ENCODE peak calls at places on chromosomes 3 and 15, in six cellular contexts. E is tibial artery, P is SK-N-SH, N is tibial nerve, F is A549, K is stomach. L is an unnamed sample. For H3K4me1, the result is how much of the 10 kb centered on the place peaks cover.

GRCh38 chr3:10108091-10108490 is at the start of gene FANCD2OS:
- DNase-seq in E (no peak), P (no peak), N (no peak), F (no peak), K (no peak), L (no peak)

GRCh38 chr3:170766823-170767575 is 103.0 kb downstream of the RPL22L1 start:
- DNase-seq in E (no peak), P (no peak), N (no peak), F (no peak), K (no peak), L (no peak)

GRCh38 chr3:100401674-100402036 is 316 bp downstream of the LNP1 start:
- DNase-seq in E (peak), P (peak), N (no peak), F (no peak), K (no peak), L (peak)

GRCh38 chr15:96147267-96147666 is 183.2 kb upstream of the NR2F2 start:
- DNase-seq in E (no peak), P (no peak), N (no peak), F (no peak), K (no peak), L (no peak)

GRCh38 chr3:55624238-55624637 is 137.1 kb upstream of the WNT5A start:
- DNase-seq in E (no peak), P (no peak), N (no peak), F (no peak), K (no peak), L (peak)

GRCh38 chr15:67171471-67171870 is 83.0 kb downstream of the AAGAB start:
- DNase-seq in E (no peak), P (no peak), N (no peak), F (no peak), K (no peak), L (no peak)

GRCh38 chr3:32334675-32335074 is 57.0 kb upstream of the CMTM7 start:
- DNase-seq in E (no peak), P (no peak), N (no peak), F (no peak), K (no peak), L (no peak)

GRCh38 chr3:52793702-52794611 is 639 bp upstream of the ITIH3 start:
- DNase-seq in E (no peak), P (no peak), N (no peak), F (no peak), K (no peak), L (no peak)

GRCh38 chr3:12054245-12054644 is 50.1 kb downstream of the SYN2 start:
- DNase-seq in E (no peak), P (no peak), N (no peak), F (no peak), K (no peak), L (no peak)

GRCh38 chr3:156677120-156677479 is 2.7 kb downstream of the TIPARP start:
- DNase-seq in E (no peak), P (no peak), N (no peak), F (no peak), K (no peak), L (no peak)

GRCh38 chr3:11720220-11721113 is 76.8 kb upstream of the VGLL4 start:
- DNase-seq in E (peak), P (peak), N (peak), F (peak), K (peak), L (peak)

GRCh38 chr15:38335106-38335505 is 82.5 kb downstream of the SPRED1 start:
- DNase-seq in E (no peak), P (no peak), N (no peak), F (no peak), K (no peak), L (no peak)

GRCh38 chr15:32641517-32642059 is at the start of gene SCG5:
- DNase-seq in E (no peak), P (peak), N (no peak), F (no peak), K (no peak), L (no peak)

GRCh38 chr15:89551502-89551901 is 23.8 kb upstream of the TICRR start:
- DNase-seq in E (no peak), P (no peak), N (no peak), F (no peak), K (no peak), L (no peak)

GRCh38 chr15:82625136-82625535 is 22.0 kb downstream of the CPEB1 start:
- DNase-seq in E (no peak), P (no peak), N (no peak), F (no peak), K (no peak), L (no peak)

GRCh38 chr3:156150434-156151066 is 30.2 kb downstream of the KCNAB1 start:
- DNase-seq in E (peak), P (peak), N (peak), F (peak), K (peak), L (no peak)

GRCh38 chr3:59605318-59605717 is 555.5 kb upstream of the CFAP20DC start:
- DNase-seq in E (no peak), P (no peak), N (no peak), F (no peak), K (peak), L (no peak)

GRCh38 chr3:9397911-9398714 is 698 bp downstream of the SETD5 start:
- DNase-seq in E (peak), P (peak), N (peak), F (peak), K (peak), L (peak)

GRCh38 chr15:78263907-78264303 is 457 bp upstream of the DNAJA4 start:
- DNase-seq in E (no peak), P (no peak), N (no peak), F (no peak), K (peak), L (no peak)

GRCh38 chr3:125916376-125916978 is 52.5 kb upstream of the ROPN1B start:
- DNase-seq in E (no peak), P (peak), N (peak), F (peak), K (peak), L (no peak)

GRCh38 chr15:69766156-69766555 is 313.5 kb downstream of the RPLP1 start:
- DNase-seq in E (no peak), P (no peak), N (no peak), F (no peak), K (no peak), L (no peak)

GRCh38 chr3:197600796-197601565 is 45.2 kb upstream of the BDH1 start:
- DNase-seq in E (no peak), P (no peak), N (peak), F (no peak), K (no peak), L (no peak)

GRCh38 chr3:184503647-184504046 is 57.9 kb upstream of the EPHB3 start:
- DNase-seq in E (no peak), P (no peak), N (no peak), F (peak), K (no peak), L (no peak)

GRCh38 chr15:39239562-39239961 is 341.3 kb upstream of the THBS1 start:
- DNase-seq in E (no peak), P (no peak), N (no peak), F (no peak), K (no peak), L (no peak)

DNA sequence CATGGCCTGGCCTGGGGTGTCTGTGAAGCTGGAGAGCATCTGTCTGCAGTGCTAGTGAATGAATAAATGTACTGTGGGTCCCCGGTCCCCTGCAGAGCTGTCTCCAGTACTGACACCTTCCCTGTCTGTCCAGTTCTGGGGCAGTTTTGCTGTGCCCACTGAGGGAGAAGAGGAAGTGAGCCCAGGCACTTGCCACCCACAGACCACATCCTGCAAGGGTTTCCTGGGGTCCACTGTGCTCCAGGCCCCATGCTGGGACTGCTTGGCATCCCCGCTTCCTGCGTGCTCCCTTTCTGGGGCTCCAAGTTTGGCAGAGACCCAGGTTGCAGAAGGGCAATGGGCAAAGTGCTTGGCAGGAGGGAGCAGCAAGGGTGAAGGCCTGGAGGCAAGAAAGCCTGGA is 4.9 kb upstream of the SLC6A6 start:
- DNase-seq in E (peak), P (no peak), N (no peak), F (no peak), K (no peak), L (no peak)
- H3K4me1 ChIP-seq in E (under half), P (under half), N (under half), F (under half), K (under half), L (under half)

GRCh38 chr3:31181661-31182060 is 287.2 kb upstream of the GADL1 start:
- DNase-seq in E (no peak), P (no peak), N (no peak), F (no peak), K (no peak), L (no peak)
- H3K4me1 ChIP-seq in E (under half), P (under half), N (under half), F (under half), K (under half), L (under half)

GRCh38 chr3:120147072-120147871 is 53.0 kb upstream of the GSK3B start:
- DNase-seq in E (no peak), P (no peak), N (no peak), F (peak), K (peak), L (no peak)
- H3K4me1 ChIP-seq in E (under half), P (under half), N (under half), F (under half), K (under half), L (under half)

DNA sequence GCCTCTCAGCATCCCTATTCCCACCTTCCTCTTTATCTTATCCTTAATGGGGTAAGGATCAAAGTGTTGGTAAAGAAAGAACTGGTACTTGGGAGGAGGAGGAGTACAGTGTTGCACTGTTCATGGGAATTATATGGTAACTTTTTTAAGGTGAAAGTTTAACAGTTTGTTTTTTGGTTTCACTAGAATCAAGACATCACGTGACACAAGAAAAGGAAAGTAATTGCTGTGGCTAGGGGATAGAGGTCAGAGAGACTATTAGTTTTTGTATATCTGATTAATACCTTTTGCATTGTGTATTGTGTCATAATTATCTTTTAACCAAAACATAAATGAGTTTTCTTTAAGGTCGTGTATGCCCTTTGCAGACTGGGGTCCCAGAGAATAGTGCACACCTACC is 23.5 kb upstream of the SLC24A5 start:
- DNase-seq in E (no peak), P (no peak), N (no peak), F (no peak), K (no peak), L (no peak)
- H3K4me1 ChIP-seq in E (under half), P (under half), N (under half), F (under half), K (under half), L (under half)

GRCh38 chr3:73622135-73622534 is 2.6 kb downstream of the PDZRN3 start:
- DNase-seq in E (peak), P (peak), N (no peak), F (no peak), K (peak), L (peak)

GRCh38 chr3:73614385-73614784 is 10.4 kb downstream of the PDZRN3 start:
- DNase-seq in E (peak), P (no peak), N (no peak), F (no peak), K (no peak), L (no peak)

GRCh38 chr3:73616056-73616455 is 8.7 kb downstream of the PDZRN3 start:
- DNase-seq in E (no peak), P (no peak), N (no peak), F (no peak), K (no peak), L (no peak)

GRCh38 chr3:73621388-73621787 is 3.4 kb downstream of the PDZRN3 start:
- DNase-seq in E (no peak), P (no peak), N (no peak), F (no peak), K (no peak), L (no peak)

GRCh38 chr3:73618461-73618860 is 6.3 kb downstream of the PDZRN3 start:
- DNase-seq in E (no peak), P (no peak), N (no peak), F (no peak), K (no peak), L (no peak)
- H3K4me1 ChIP-seq in E (under half), P (under half), N (under half), F (under half), K (under half), L (under half)

GRCh38 chr3:191357909-191358308 is 27.6 kb upstream of the UTS2B start:
- DNase-seq in E (no peak), P (no peak), N (no peak), F (no peak), K (no peak), L (no peak)

GRCh38 chr3:191353022-191353777 is 22.9 kb upstream of the UTS2B start:
- DNase-seq in E (no peak), P (no peak), N (no peak), F (no peak), K (no peak), L (no peak)

GRCh38 chr3:191356586-191357439 is 26.5 kb upstream of the UTS2B start:
- DNase-seq in E (peak), P (no peak), N (no peak), F (peak), K (peak), L (peak)

GRCh38 chr3:191352014-191352413 is 21.7 kb upstream of the UTS2B start:
- DNase-seq in E (no peak), P (no peak), N (no peak), F (no peak), K (no peak), L (no peak)

DNA sequence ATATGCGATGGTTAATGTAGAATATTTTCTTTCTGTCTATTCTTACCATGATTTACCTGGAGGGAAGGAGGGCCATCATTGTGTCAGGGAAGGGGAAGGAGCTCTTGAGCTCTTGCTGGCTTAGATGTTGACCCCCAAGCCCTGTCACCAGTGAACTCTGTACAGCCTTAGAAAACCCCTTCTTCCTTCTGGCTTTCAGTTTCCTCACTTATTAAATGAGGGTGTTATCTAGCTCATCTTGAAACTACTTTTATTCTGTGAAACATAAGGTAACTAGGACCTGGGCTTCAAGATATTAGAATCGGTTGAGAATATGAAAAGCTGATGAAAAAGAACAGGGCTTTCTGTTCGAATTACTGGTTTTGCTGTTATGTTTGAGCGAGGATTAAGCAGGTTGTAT is 25.1 kb upstream of the UTS2B start:
- DNase-seq in E (no peak), P (no peak), N (no peak), F (no peak), K (no peak), L (no peak)
- H3K4me1 ChIP-seq in E (under half), P (under half), N (under half), F (half or more), K (under half), L (under half)